ENCODE peak calls at places on chromosomes 13 and 19, in ten cellular contexts. B, G, E, W, R, S, U, O, Y and D are unnamed samples.

GRCh38 chr19:10009714-10010224 is 535 bp downstream of the COL5A3 start:
- DNase-seq in B (no peak), G (no peak), E (no peak), W (no peak), R (no peak), S (no peak), U (no peak), O (no peak), Y (peak), D (no peak)

GRCh38 chr13:71699342-71699741 is 167.7 kb downstream of the DACH1 start:
- DNase-seq in B (no peak), G (no peak), E (no peak), W (no peak), R (no peak), S (no peak), U (no peak), O (no peak), Y (no peak), D (no peak)

GRCh38 chr19:18339703-18340102 is 695 bp upstream of the PGPEP1 start:
- DNase-seq in B (peak), G (no peak), E (no peak), W (peak), R (peak), S (no peak), U (no peak), O (no peak), Y (peak), D (peak)

GRCh38 chr19:4200940-4201542 is 18.6 kb downstream of the ANKRD24 start:
- DNase-seq in B (no peak), G (no peak), E (no peak), W (no peak), R (no peak), S (no peak), U (no peak), O (no peak), Y (no peak), D (no peak)

GRCh38 chr19:48615145-48616040 is 517 bp upstream of the FAM83E start:
- DNase-seq in B (no peak), G (no peak), E (no peak), W (no peak), R (no peak), S (no peak), U (no peak), O (no peak), Y (no peak), D (no peak)

GRCh38 chr13:114079601-114080536 is 52.6 kb downstream of the RASA3 start:
- DNase-seq in B (no peak), G (no peak), E (no peak), W (no peak), R (no peak), S (peak), U (peak), O (peak), Y (no peak), D (no peak)

GRCh38 chr13:102367836-102368235 is 34.0 kb downstream of the FGF14 start:
- DNase-seq in B (no peak), G (no peak), E (no peak), W (no peak), R (no peak), S (no peak), U (no peak), O (no peak), Y (no peak), D (no peak)

GRCh38 chr13:109918179-109918651 is 131.8 kb upstream of the IRS2 start:
- DNase-seq in B (no peak), G (no peak), E (no peak), W (no peak), R (peak), S (no peak), U (no peak), O (no peak), Y (peak), D (no peak)

GRCh38 chr13:74066937-74067336 is 67.3 kb downstream of the KLF12 start:
- DNase-seq in B (no peak), G (peak), E (no peak), W (no peak), R (no peak), S (no peak), U (no peak), O (no peak), Y (no peak), D (no peak)

GRCh38 chr13:50572129-50572528 is 271.4 kb downstream of the DLEU7 start:
- DNase-seq in B (no peak), G (no peak), E (no peak), W (no peak), R (no peak), S (no peak), U (no peak), O (no peak), Y (no peak), D (no peak)

GRCh38 chr13:46119883-46120614 is 15.2 kb upstream of the CPB2 start:
- DNase-seq in B (peak), G (peak), E (peak), W (peak), R (peak), S (no peak), U (no peak), O (no peak), Y (peak), D (no peak)

GRCh38 chr19:4077800-4078683 is 11.3 kb upstream of the ZBTB7A start:
- DNase-seq in B (peak), G (peak), E (no peak), W (peak), R (no peak), S (no peak), U (peak), O (peak), Y (peak), D (peak)

GRCh38 chr13:27536361-27537101 is 83.8 kb downstream of the LNX2 start:
- DNase-seq in B (no peak), G (no peak), E (peak), W (no peak), R (no peak), S (no peak), U (no peak), O (peak), Y (no peak), D (no peak)

GRCh38 chr19:41871573-41872383 is 5.3 kb upstream of the CD79A start:
- DNase-seq in B (no peak), G (peak), E (no peak), W (no peak), R (no peak), S (no peak), U (no peak), O (no peak), Y (no peak), D (peak)

GRCh38 chr13:71865858-71866172 is 1.2 kb downstream of the DACH1 start:
- DNase-seq in B (no peak), G (peak), E (peak), W (peak), R (no peak), S (no peak), U (no peak), O (no peak), Y (peak), D (no peak)

GRCh38 chr13:43846496-43846895 is 33.0 kb downstream of the CCDC122 start:
- DNase-seq in B (no peak), G (peak), E (no peak), W (no peak), R (no peak), S (no peak), U (no peak), O (no peak), Y (peak), D (no peak)

GRCh38 chr13:44191504-44192171 is 182.0 kb upstream of the SERP2 start:
- DNase-seq in B (peak), G (peak), E (peak), W (peak), R (no peak), S (peak), U (peak), O (no peak), Y (peak), D (peak)

GRCh38 chr13:110379905-110380341 is 72.8 kb downstream of the COL4A2 start:
- DNase-seq in B (peak), G (peak), E (no peak), W (peak), R (peak), S (no peak), U (no peak), O (no peak), Y (peak), D (no peak)

GRCh38 chr13:101695870-101696516 is 243.5 kb downstream of the ITGBL1 start:
- DNase-seq in B (no peak), G (no peak), E (no peak), W (no peak), R (no peak), S (no peak), U (peak), O (no peak), Y (peak), D (no peak)

GRCh38 chr13:42875448-42876269 is 94.3 kb downstream of the FAM216B start:
- DNase-seq in B (no peak), G (peak), E (no peak), W (no peak), R (no peak), S (no peak), U (no peak), O (no peak), Y (peak), D (no peak)